ENCODE peak calls at places on chromosomes 11 and 22, in five cellular contexts. G is BE2C; M is EH; O is stimulated activated CD4-positive, alpha-beta T cell treated with anti-CD3 and anti-CD28 coated beads, Interleukin-2, amount 100 ng/mL, for 48 hours; X is CD8-positive, alpha-beta memory T cell. V is an unnamed sample.

GRCh38 chr22:45903355-45904149 is 73.4 kb downstream of the WNT7B start:
- DNase-seq in G (no peak), M (peak), O (no peak), X (no peak), V (peak)

GRCh38 chr22:43658823-43659222 is 153.3 kb downstream of the EFCAB6 start:
- DNase-seq in G (no peak), M (no peak), O (no peak), X (no peak), V (no peak)

GRCh38 chr11:3123761-3124733 is 41.1 kb downstream of the OSBPL5 start:
- DNase-seq in G (peak), M (peak), O (no peak), X (peak), V (peak)

GRCh38 chr11:68670208-68670992 is 13.9 kb upstream of the GAL start:
- DNase-seq in G (no peak), M (no peak), O (no peak), X (peak), V (no peak)

GRCh38 chr11:693887-694562 is 997 bp downstream of the DEAF1 start:
- DNase-seq in G (no peak), M (no peak), O (no peak), X (peak), V (no peak)

GRCh38 chr22:29155966-29156365 is 49.7 kb upstream of the EMID1 start:
- DNase-seq in G (no peak), M (no peak), O (no peak), X (no peak), V (no peak)

GRCh38 chr11:15815246-15816209 is 540.8 kb downstream of the SOX6 start:
- DNase-seq in G (no peak), M (peak), O (no peak), X (no peak), V (peak)

GRCh38 chr11:108559904-108560303 is 33.7 kb downstream of the EXPH5 start:
- DNase-seq in G (no peak), M (peak), O (no peak), X (no peak), V (peak)

GRCh38 chr11:965206-965775 is 39.6 kb downstream of the AP2A2 start:
- DNase-seq in G (no peak), M (no peak), O (no peak), X (no peak), V (no peak)

GRCh38 chr22:29787371-29787980 is 20.3 kb downstream of the UQCR10 start:
- DNase-seq in G (no peak), M (no peak), O (no peak), X (no peak), V (no peak)

GRCh38 chr11:29019960-29020683 is 911.9 kb downstream of the METTL15 start:
- DNase-seq in G (peak), M (peak), O (no peak), X (no peak), V (peak)

GRCh38 chr11:78504708-78505107 is 70.0 kb downstream of the NARS2 start:
- DNase-seq in G (no peak), M (no peak), O (no peak), X (no peak), V (no peak)

GRCh38 chr11:2178906-2179494 is 7.4 kb upstream of the TH start:
- DNase-seq in G (no peak), M (peak), O (no peak), X (no peak), V (peak)

GRCh38 chr22:27312567-27313507 is 488.7 kb downstream of the MN1 start:
- DNase-seq in G (no peak), M (no peak), O (no peak), X (no peak), V (no peak)

GRCh38 chr11:94117871-94118270 is 10.8 kb upstream of the PANX1 start:
- DNase-seq in G (no peak), M (peak), O (no peak), X (no peak), V (peak)

GRCh38 chr22:47333625-47334024 is 571.2 kb downstream of the TBC1D22A start:
- DNase-seq in G (no peak), M (peak), O (no peak), X (no peak), V (peak)

GRCh38 chr11:67572747-67573419 is 10.7 kb upstream of the GSTP1 start:
- DNase-seq in G (peak), M (peak), O (no peak), X (no peak), V (peak)

GRCh38 chr11:115464269-115464668 is 39.9 kb downstream of the CADM1 start:
- DNase-seq in G (no peak), M (peak), O (no peak), X (no peak), V (peak)

GRCh38 chr11:119488256-119488995 is 65.5 kb upstream of the THY1 start:
- DNase-seq in G (peak), M (no peak), O (no peak), X (peak), V (no peak)

GRCh38 chr11:86737752-86738151 is 62.6 kb upstream of the PRSS23 start:
- DNase-seq in G (no peak), M (peak), O (no peak), X (no peak), V (no peak)

GRCh38 chr22:20284471-20285086 is 16.5 kb upstream of the RTN4R start:
- DNase-seq in G (no peak), M (no peak), O (no peak), X (no peak), V (no peak)

GRCh38 chr22:17818649-17819048 is 44.4 kb upstream of the BID start:
- DNase-seq in G (no peak), M (no peak), O (no peak), X (no peak), V (no peak)

GRCh38 chr11:37320921-37321320 is 722.9 kb upstream of the RAG2 start:
- DNase-seq in G (no peak), M (no peak), O (no peak), X (no peak), V (peak)

GRCh38 chr11:119168471-119169271 is at the start of gene NLRX1:
- DNase-seq in G (peak), M (peak), O (peak), X (peak), V (peak)

GRCh38 chr11:10564692-10565318 is 3.7 kb downstream of the LYVE1 start:
- DNase-seq in G (no peak), M (peak), O (no peak), X (no peak), V (no peak)

GRCh38 chr11:20668844-20669832 is at the start of gene NELL1:
- DNase-seq in G (peak), M (no peak), O (no peak), X (no peak), V (no peak)

GRCh38 chr11:8329961-8330361 is 66.3 kb upstream of the LMO1 start:
- DNase-seq in G (no peak), M (no peak), O (no peak), X (no peak), V (no peak)

GRCh38 chr11:64379817-64380709 is 21.1 kb downstream of the RPS6KA4 start:
- DNase-seq in G (no peak), M (no peak), O (no peak), X (no peak), V (no peak)

GRCh38 chr22:24540470-24540869 is 14.5 kb downstream of the GUCD1 start:
- DNase-seq in G (no peak), M (no peak), O (no peak), X (no peak), V (no peak)

GRCh38 chr11:17598700-17599459 is 51.8 kb downstream of the OTOG start:
- DNase-seq in G (peak), M (peak), O (peak), X (peak), V (peak)

GRCh38 chr22:36365020-36365411 is 22.8 kb downstream of the MYH9 start:
- DNase-seq in G (no peak), M (peak), O (peak), X (peak), V (peak)

GRCh38 chr11:28615542-28615941 is 507.4 kb downstream of the METTL15 start:
- DNase-seq in G (no peak), M (no peak), O (no peak), X (no peak), V (no peak)

GRCh38 chr11:114273890-114274635 is 22.1 kb upstream of the NNMT start:
- DNase-seq in G (no peak), M (no peak), O (no peak), X (no peak), V (no peak)

GRCh38 chr22:30398685-30399680 is 2.2 kb downstream of the SEC14L2 start:
- DNase-seq in G (no peak), M (peak), O (no peak), X (no peak), V (no peak)

GRCh38 chr11:33959855-33960400 is 68.1 kb upstream of the LMO2 start:
- DNase-seq in G (no peak), M (no peak), O (no peak), X (no peak), V (no peak)

GRCh38 chr11:66081505-66081904 is 11.4 kb downstream of the PACS1 start:
- DNase-seq in G (no peak), M (no peak), O (peak), X (peak), V (peak)

GRCh38 chr11:74863410-74863809 is 85.5 kb downstream of the XRRA1 start:
- DNase-seq in G (no peak), M (no peak), O (no peak), X (no peak), V (no peak)

GRCh38 chr11:66547662-66548009 is 933 bp downstream of the ACTN3 start:
- DNase-seq in G (no peak), M (no peak), O (no peak), X (no peak), V (no peak)